ENCODE peak calls at places on chromosomes 1 and 21, in nine cellular contexts. K is hepatocyte; N is mesendoderm; T is cardiac muscle cell; V is left lung; B is naive thymus-derived CD4-positive, alpha-beta T cell; E is cardiac fibroblast; A is astrocyte of the cerebellum; W is uterus. S is an unnamed sample.

GRCh38 chr1:54606096-54606989 is 17.0 kb downstream of the FAM151A start:
- DNase-seq in K (no peak), N (no peak), T (no peak), V (no peak), B (no peak), E (no peak), A (no peak), W (no peak), S (no peak)

GRCh38 chr21:42971897-42972275 is 2.5 kb upstream of the PKNOX1 start:
- DNase-seq in K (no peak), N (no peak), T (no peak), V (no peak), B (no peak), E (no peak), A (no peak), W (no peak), S (no peak)

GRCh38 chr1:145918992-145919939 is 749 bp upstream of the PEX11B start:
- DNase-seq in K (peak), N (peak), T (peak), V (peak), B (no peak), E (peak), A (no peak), W (peak), S (peak)

GRCh38 chr1:43812579-43812978 is 105.2 kb downstream of the ST3GAL3 start:
- DNase-seq in K (no peak), N (no peak), T (no peak), V (no peak), B (no peak), E (no peak), A (no peak), W (no peak), S (no peak)

GRCh38 chr1:221117133-221117532 is 237.9 kb downstream of the HLX start:
- DNase-seq in K (no peak), N (no peak), T (no peak), V (no peak), B (no peak), E (no peak), A (no peak), W (no peak), S (no peak)

GRCh38 chr1:6889875-6890480 is 104.7 kb downstream of the CAMTA1 start:
- DNase-seq in K (peak), N (peak), T (peak), V (no peak), B (peak), E (peak), A (peak), W (no peak), S (no peak)

GRCh38 chr1:192496369-192497056 is 79.1 kb upstream of the RGS1 start:
- DNase-seq in K (no peak), N (no peak), T (no peak), V (no peak), B (no peak), E (no peak), A (no peak), W (no peak), S (no peak)

GRCh38 chr1:76583237-76583868 is 283.9 kb upstream of the ST6GALNAC5 start:
- DNase-seq in K (no peak), N (no peak), T (no peak), V (no peak), B (no peak), E (no peak), A (no peak), W (no peak), S (no peak)

GRCh38 chr1:153763365-153764225 is 11.6 kb upstream of the SLC27A3 start:
- DNase-seq in K (no peak), N (no peak), T (peak), V (no peak), B (no peak), E (peak), A (no peak), W (no peak), S (no peak)

GRCh38 chr1:151255381-151255780 is 847 bp downstream of the PSMD4 start:
- DNase-seq in K (no peak), N (peak), T (peak), V (no peak), B (no peak), E (peak), A (no peak), W (no peak), S (no peak)

GRCh38 chr1:223437151-223437550 is 43.9 kb downstream of the CCDC185 start:
- DNase-seq in K (no peak), N (no peak), T (no peak), V (no peak), B (no peak), E (no peak), A (no peak), W (no peak), S (no peak)

GRCh38 chr1:44084998-44085675 is 33.5 kb upstream of the KLF17 start:
- DNase-seq in K (no peak), N (peak), T (peak), V (no peak), B (no peak), E (peak), A (peak), W (no peak), S (peak)

GRCh38 chr1:162855461-162856150 is 5.4 kb downstream of the CCDC190 start:
- DNase-seq in K (no peak), N (peak), T (no peak), V (no peak), B (no peak), E (peak), A (no peak), W (no peak), S (peak)

GRCh38 chr1:240465531-240465940 is 146.4 kb downstream of the GREM2 start:
- DNase-seq in K (no peak), N (peak), T (peak), V (no peak), B (no peak), E (peak), A (no peak), W (no peak), S (no peak)

GRCh38 chr1:164673584-164674214 is 114.7 kb downstream of the PBX1 start:
- DNase-seq in K (no peak), N (peak), T (no peak), V (no peak), B (no peak), E (no peak), A (no peak), W (no peak), S (no peak)

GRCh38 chr1:2639607-2640521 is 7.0 kb upstream of the MMEL1 start:
- DNase-seq in K (peak), N (no peak), T (no peak), V (no peak), B (no peak), E (no peak), A (no peak), W (no peak), S (no peak)

GRCh38 chr1:171793656-171794055 is 12.2 kb downstream of the METTL13 start:
- DNase-seq in K (no peak), N (no peak), T (no peak), V (no peak), B (no peak), E (no peak), A (no peak), W (no peak), S (no peak)

GRCh38 chr1:154912755-154913154 is 23.8 kb downstream of the PMVK start:
- DNase-seq in K (no peak), N (no peak), T (no peak), V (no peak), B (no peak), E (no peak), A (no peak), W (no peak), S (no peak)

GRCh38 chr1:222416001-222416791 is 131.7 kb downstream of the HHIPL2 start:
- DNase-seq in K (no peak), N (no peak), T (no peak), V (no peak), B (no peak), E (no peak), A (no peak), W (no peak), S (no peak)

GRCh38 chr21:33441489-33442477 is 38.0 kb downstream of the TMEM50B start:
- DNase-seq in K (peak), N (no peak), T (peak), V (peak), B (no peak), E (peak), A (peak), W (no peak), S (peak)

GRCh38 chr1:160080381-160081100 is 797 bp upstream of the KCNJ9 start:
- DNase-seq in K (no peak), N (no peak), T (no peak), V (no peak), B (no peak), E (no peak), A (no peak), W (no peak), S (no peak)

GRCh38 chr1:194873328-194873923 is 1687.0 kb upstream of the B3GALT2 start:
- DNase-seq in K (no peak), N (peak), T (peak), V (no peak), B (no peak), E (peak), A (no peak), W (no peak), S (no peak)

GRCh38 chr1:47252369-47252768 is 20.3 kb upstream of the TAL1 start:
- DNase-seq in K (no peak), N (no peak), T (no peak), V (no peak), B (no peak), E (no peak), A (no peak), W (no peak), S (no peak)

GRCh38 chr1:152646656-152647055 is 16.5 kb upstream of the LCE2D start:
- DNase-seq in K (no peak), N (no peak), T (no peak), V (no peak), B (no peak), E (no peak), A (no peak), W (no peak), S (no peak)

GRCh38 chr1:12525311-12526181 is 92.5 kb downstream of the DHRS3 start:
- DNase-seq in K (peak), N (no peak), T (peak), V (peak), B (no peak), E (peak), A (no peak), W (peak), S (no peak)

GRCh38 chr21:45596704-45597318 is 46.7 kb upstream of the PCBP3 start:
- DNase-seq in K (peak), N (peak), T (peak), V (peak), B (peak), E (peak), A (no peak), W (peak), S (no peak)

GRCh38 chr1:242017580-242018233 is 18.8 kb upstream of the MAP1LC3C start:
- DNase-seq in K (peak), N (peak), T (peak), V (peak), B (peak), E (peak), A (peak), W (peak), S (no peak)

GRCh38 chr1:27360159-27361043 is 6.4 kb downstream of the MAP3K6 start:
- DNase-seq in K (peak), N (peak), T (no peak), V (no peak), B (peak), E (no peak), A (no peak), W (no peak), S (no peak)

GRCh38 chr21:45975017-45975595 is 6.5 kb upstream of the COL6A1 start:
- DNase-seq in K (peak), N (peak), T (peak), V (peak), B (no peak), E (peak), A (no peak), W (peak), S (no peak)

GRCh38 chr1:150477733-150478132 is 9.5 kb upstream of the TARS2 start:
- DNase-seq in K (peak), N (no peak), T (peak), V (no peak), B (no peak), E (peak), A (no peak), W (no peak), S (no peak)

GRCh38 chr21:28127390-28127789 is 865.3 kb downstream of the LTN1 start:
- DNase-seq in K (no peak), N (no peak), T (no peak), V (no peak), B (no peak), E (no peak), A (peak), W (no peak), S (no peak)

GRCh38 chr1:1631793-1632420 is at the start of gene MMP23B:
- DNase-seq in K (peak), N (peak), T (peak), V (no peak), B (no peak), E (peak), A (no peak), W (no peak), S (no peak)

GRCh38 chr1:1628656-1629429 is 3.1 kb upstream of the MMP23B start:
- DNase-seq in K (no peak), N (peak), T (no peak), V (peak), B (peak), E (no peak), A (no peak), W (no peak), S (no peak)

GRCh38 chr1:1629430-1630190 is 2.4 kb upstream of the MMP23B start:
- DNase-seq in K (no peak), N (peak), T (no peak), V (peak), B (peak), E (no peak), A (no peak), W (no peak), S (no peak)

GRCh38 chr1:1630965-1631792 is 794 bp upstream of the MMP23B start:
- DNase-seq in K (peak), N (peak), T (peak), V (peak), B (no peak), E (peak), A (no peak), W (no peak), S (no peak)

DNA sequence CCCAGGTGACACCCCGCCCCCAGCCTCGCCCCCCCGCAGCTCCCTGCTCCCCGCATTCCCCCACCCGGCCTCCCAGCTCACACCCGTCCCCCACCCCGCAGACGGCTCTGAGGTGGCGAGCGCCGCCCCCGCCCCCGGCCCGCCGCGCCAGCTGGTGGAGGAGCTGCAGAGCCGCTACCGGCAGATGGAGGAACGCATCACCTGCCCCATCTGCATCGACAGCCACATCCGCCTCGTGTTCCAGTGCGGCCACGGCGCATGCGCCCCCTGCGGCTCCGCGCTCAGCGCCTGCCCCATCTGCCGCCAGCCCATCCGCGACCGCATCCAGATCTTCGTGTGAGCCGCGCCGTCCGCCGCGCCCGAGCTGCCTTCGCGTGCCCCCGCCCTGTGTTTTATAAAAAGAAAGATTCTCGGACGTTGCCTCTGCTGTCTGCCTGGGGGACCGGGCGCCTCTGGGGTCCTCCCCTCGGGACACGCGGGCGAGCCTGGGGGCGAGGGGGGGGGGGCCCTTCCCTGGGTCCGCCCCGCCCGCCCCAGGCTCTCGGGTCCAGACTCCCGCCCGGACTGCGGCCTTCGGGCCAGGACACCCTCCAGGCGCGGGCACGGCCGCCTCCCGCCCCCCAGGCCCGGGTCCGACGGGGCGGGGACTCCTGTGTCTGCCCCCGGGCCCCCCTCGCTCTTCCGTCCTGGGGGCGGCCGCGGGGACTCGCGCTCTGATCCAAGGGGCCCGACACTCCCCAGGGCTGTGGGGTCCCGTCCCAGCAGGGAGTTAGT is 1.6 kb upstream of the MMP23B start:
- DNase-seq in K (peak), N (peak), T (peak), V (peak), B (peak), E (peak), A (peak), W (no peak), S (no peak)
- H3K4me3 ChIP-seq in K (no peak), N (no peak), T (no peak), V (peak), B (peak), E (no peak), A (no peak), W (peak), S (no peak)

DNA sequence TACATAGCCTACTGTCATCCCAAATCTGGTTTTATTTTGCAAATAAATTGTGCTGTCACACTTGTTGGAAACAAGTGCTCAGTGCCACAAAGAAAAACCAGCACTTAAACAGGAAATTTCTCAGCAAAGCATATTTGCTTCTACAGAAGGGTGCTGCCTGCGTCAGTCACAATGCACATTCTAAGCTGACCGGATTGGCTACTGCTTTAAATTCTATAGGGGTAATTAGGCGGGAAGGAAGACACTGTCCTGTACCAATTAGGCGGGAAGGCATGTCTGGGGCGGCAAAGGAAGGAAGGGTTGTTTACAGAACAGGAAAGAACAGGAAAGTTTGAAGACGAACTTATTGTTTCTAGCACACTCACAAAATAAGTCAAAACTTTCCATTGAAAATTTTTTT is 2.8 kb downstream of the IFI16 start:
- DNase-seq in K (no peak), N (no peak), T (peak), V (peak), B (peak), E (peak), A (no peak), W (no peak), S (no peak)
- H3K4me3 ChIP-seq in K (peak), N (no peak), T (no peak), V (peak), B (peak), E (peak), A (peak), W (peak), S (peak)

GRCh38 chr1:57378564-57378963 is 45.3 kb downstream of the DAB1 start:
- DNase-seq in K (no peak), N (no peak), T (no peak), V (no peak), B (no peak), E (no peak), A (no peak), W (no peak), S (no peak)

GRCh38 chr1:57381871-57382270 is 42.0 kb downstream of the DAB1 start:
- DNase-seq in K (no peak), N (peak), T (no peak), V (no peak), B (no peak), E (no peak), A (no peak), W (no peak), S (no peak)

GRCh38 chr1:57377731-57378139 is 46.1 kb downstream of the DAB1 start:
- DNase-seq in K (no peak), N (peak), T (no peak), V (no peak), B (no peak), E (no peak), A (no peak), W (no peak), S (no peak)

DNA sequence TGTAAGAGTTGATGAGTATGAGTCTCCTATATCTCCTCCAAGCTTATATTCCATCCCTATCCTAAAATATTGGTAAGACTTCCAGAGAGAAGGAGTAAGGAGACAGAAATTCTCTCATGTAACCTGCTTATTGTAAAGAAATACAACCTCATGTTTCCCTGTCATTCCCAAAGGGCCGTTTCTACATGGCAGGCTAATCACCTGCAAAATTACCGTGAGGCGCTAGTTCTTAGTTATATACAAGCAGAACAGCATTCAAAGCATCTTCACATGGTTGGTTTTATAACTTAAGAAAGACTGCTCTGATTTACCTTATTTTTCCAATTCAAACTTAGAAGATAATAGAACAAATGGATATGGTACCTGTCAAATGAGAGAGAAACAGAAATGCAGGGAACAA is 42.9 kb downstream of the DAB1 start:
- DNase-seq in K (no peak), N (no peak), T (no peak), V (no peak), B (no peak), E (no peak), A (no peak), W (no peak), S (no peak)
- H3K4me3 ChIP-seq in K (no peak), N (no peak), T (no peak), V (no peak), B (no peak), E (no peak), A (no peak), W (no peak), S (no peak)

GRCh38 chr1:217681806-217682205 is 50.7 kb downstream of the SPATA17 start:
- DNase-seq in K (no peak), N (no peak), T (no peak), V (no peak), B (no peak), E (no peak), A (no peak), W (no peak), S (no peak)
- H3K4me3 ChIP-seq in K (no peak), N (no peak), T (no peak), V (no peak), B (no peak), E (no peak), A (no peak), W (no peak), S (no peak)

DNA sequence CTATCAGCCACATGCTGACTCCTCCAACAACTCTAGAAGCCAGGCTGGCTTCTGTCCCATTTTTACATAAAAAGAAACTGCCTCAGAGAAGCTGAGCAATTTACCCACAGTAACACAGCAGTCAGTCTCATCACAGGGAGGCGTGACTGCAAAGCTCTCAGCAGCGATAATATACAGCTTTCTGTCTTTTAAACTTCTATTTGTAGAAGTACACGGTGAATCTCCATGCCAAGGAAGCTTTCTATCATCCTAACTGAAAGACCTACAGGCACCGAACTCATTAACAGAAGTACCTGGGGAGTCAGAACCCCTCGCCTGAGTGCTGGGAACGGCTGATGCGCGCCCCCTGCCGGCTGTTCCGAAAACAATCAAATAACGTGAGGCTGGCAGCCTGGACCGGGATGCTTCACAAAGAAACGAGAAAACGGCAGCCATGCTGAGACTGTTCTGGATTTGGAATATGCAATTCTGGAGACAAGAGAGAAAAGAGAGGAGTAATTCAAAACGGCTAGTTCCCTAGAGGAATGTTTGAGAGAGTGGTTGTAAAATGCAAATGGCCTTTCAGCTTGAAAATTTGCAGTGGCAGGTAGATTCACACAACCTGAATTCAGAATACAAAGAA is 43.5 kb upstream of the RAB4A start:
- DNase-seq in K (peak), N (peak), T (peak), V (peak), B (peak), E (peak), A (peak), W (peak), S (no peak)
- H3K4me3 ChIP-seq in K (no peak), N (no peak), T (no peak), V (no peak), B (no peak), E (no peak), A (no peak), W (no peak), S (no peak)

GRCh38 chr1:182610606-182611194 is 6.5 kb upstream of the RGS16 start:
- DNase-seq in K (no peak), N (no peak), T (no peak), V (no peak), B (no peak), E (no peak), A (no peak), W (no peak), S (no peak)
- H3K4me3 ChIP-seq in K (no peak), N (no peak), T (no peak), V (no peak), B (no peak), E (no peak), A (no peak), W (no peak), S (no peak)

S was measured in skeletal muscle cell.